ENCODE peak calls at places on chromosomes 7 and 10, in five cellular contexts. G is esophagus squamous epithelium, P is breast epithelium, I is foreskin keratinocyte, C is upper lobe of right lung. U is an unnamed sample.

GRCh38 chr7:904847-905246 is 28.5 kb downstream of the GET4 start:
- DNase-seq in G (no peak), P (no peak), I (no peak), C (no peak), U (no peak)

GRCh38 chr10:130360826-130361311 is 224.7 kb downstream of the GLRX3 start:
- DNase-seq in G (no peak), P (no peak), I (no peak), C (no peak), U (no peak)

GRCh38 chr7:91353923-91354322 is 89.7 kb downstream of the FZD1 start:
- DNase-seq in G (no peak), P (no peak), I (no peak), C (no peak), U (no peak)

GRCh38 chr7:1160665-1161010 is 642 bp upstream of the ZFAND2A start:
- DNase-seq in G (no peak), P (no peak), I (no peak), C (no peak), U (no peak)

GRCh38 chr7:115014794-115015193 is 92.9 kb downstream of the MDFIC start:
- DNase-seq in G (no peak), P (no peak), I (no peak), C (no peak), U (no peak)

GRCh38 chr7:7416031-7416968 is 119.4 kb downstream of the COL28A1 start:
- DNase-seq in G (no peak), P (no peak), I (peak), C (no peak), U (peak)

GRCh38 chr10:72563327-72563932 is 62.4 kb downstream of the MICU1 start:
- DNase-seq in G (no peak), P (no peak), I (no peak), C (no peak), U (peak)

GRCh38 chr7:4745971-4746919 is 29.2 kb upstream of the AP5Z1 start:
- DNase-seq in G (no peak), P (no peak), I (peak), C (no peak), U (peak)

GRCh38 chr7:10919923-10920322 is 53.7 kb upstream of the PHF14 start:
- DNase-seq in G (no peak), P (no peak), I (no peak), C (no peak), U (no peak)

GRCh38 chr10:113959383-113959760 is 84.3 kb upstream of the ADRB1 start:
- DNase-seq in G (no peak), P (no peak), I (no peak), C (no peak), U (no peak)

GRCh38 chr10:106114656-106115186 is 1049.8 kb downstream of the SORCS1 start:
- DNase-seq in G (no peak), P (no peak), I (no peak), C (no peak), U (no peak)

GRCh38 chr7:66183700-66184099 is 21.4 kb upstream of the TPST1 start:
- DNase-seq in G (no peak), P (no peak), I (peak), C (no peak), U (no peak)

GRCh38 chr7:110317699-110318265 is 773.1 kb upstream of the LRRN3 start:
- DNase-seq in G (no peak), P (no peak), I (no peak), C (no peak), U (peak)

GRCh38 chr7:1734331-1734730 is 64.3 kb downstream of the ELFN1 start:
- DNase-seq in G (no peak), P (no peak), I (no peak), C (no peak), U (no peak)

GRCh38 chr7:6705959-6706665 is 635 bp downstream of the ZNF12 start:
- DNase-seq in G (no peak), P (no peak), I (no peak), C (peak), U (peak)

GRCh38 chr10:75612904-75613684 is 181.7 kb downstream of the LRMDA start:
- DNase-seq in G (no peak), P (no peak), I (no peak), C (no peak), U (no peak)

GRCh38 chr7:76423666-76424412 is 911 bp upstream of the ZP3 start:
- DNase-seq in G (no peak), P (no peak), I (no peak), C (no peak), U (no peak)

GRCh38 chr7:118079369-118079768 is 104.6 kb upstream of the LSM8 start:
- DNase-seq in G (no peak), P (no peak), I (no peak), C (no peak), U (no peak)

GRCh38 chr10:1410032-1410431 is 327.3 kb downstream of the ADARB2 start:
- DNase-seq in G (no peak), P (no peak), I (no peak), C (no peak), U (no peak)

GRCh38 chr7:24401628-24402593 is 117.9 kb downstream of the NPY start:
- DNase-seq in G (no peak), P (no peak), I (no peak), C (no peak), U (no peak)

GRCh38 chr7:26233902-26234511 is 32.5 kb downstream of the CBX3 start:
- DNase-seq in G (no peak), P (no peak), I (no peak), C (no peak), U (no peak)
- TF ChIP-seq CTCF in G (no peak), P (no peak), I (no peak), C (no peak), U (no peak)

GRCh38 chr10:126902157-126902556 is 3.1 kb upstream of the DOCK1 start:
- DNase-seq in G (no peak), P (peak), I (peak), C (no peak), U (peak)
- TF ChIP-seq CTCF in G (no peak), P (no peak), I (peak), C (no peak), U (no peak)

GRCh38 chr10:127243490-127244272 is 47.3 kb upstream of the INSYN2A start:
- DNase-seq in G (no peak), P (no peak), I (no peak), C (no peak), U (peak)
- TF ChIP-seq CTCF in G (no peak), P (peak), I (peak), C (peak), U (peak)

GRCh38 chr10:125448596-125448995 is 234.4 kb downstream of the TEX36 start:
- DNase-seq in G (no peak), P (no peak), I (no peak), C (no peak), U (no peak)
- TF ChIP-seq CTCF in G (peak), P (no peak), I (peak), C (peak), U (peak)

GRCh38 chr10:131854579-131855335 is 46.1 kb upstream of the PPP2R2D start:
- DNase-seq in G (no peak), P (peak), I (no peak), C (peak), U (no peak)
- TF ChIP-seq CTCF in G (no peak), P (no peak), I (no peak), C (no peak), U (no peak)

DNA sequence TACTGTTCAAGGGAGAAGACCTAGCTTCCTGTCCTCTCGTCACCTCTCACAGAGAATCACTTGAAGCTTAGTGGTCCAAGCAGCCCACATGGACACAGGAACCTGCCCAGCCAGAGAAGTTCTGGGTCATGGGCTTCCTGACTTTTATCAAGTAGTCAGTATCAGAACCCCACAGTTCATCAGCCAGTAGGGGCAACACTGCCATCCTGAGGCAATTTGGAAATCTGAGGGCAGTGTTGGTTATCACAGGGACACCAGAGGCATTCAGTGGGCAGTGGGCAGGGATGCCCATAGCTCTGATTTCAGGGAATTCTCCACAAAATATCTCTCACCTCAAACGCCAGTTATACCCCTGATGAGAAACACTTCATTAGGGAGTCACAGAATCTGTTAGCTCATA is 22.5 kb upstream of the MGAM2 start:
- DNase-seq in G (no peak), P (no peak), I (no peak), C (no peak), U (no peak)
- TF ChIP-seq CTCF in G (no peak), P (no peak), I (no peak), C (no peak), U (no peak)

GRCh38 chr7:129313282-129313681 is 88.5 kb downstream of the AHCYL2 start:
- DNase-seq in G (no peak), P (no peak), I (no peak), C (no peak), U (no peak)

GRCh38 chr7:129307592-129307991 is 82.8 kb downstream of the AHCYL2 start:
- DNase-seq in G (no peak), P (no peak), I (peak), C (no peak), U (no peak)

GRCh38 chr7:129311429-129311828 is 86.6 kb downstream of the AHCYL2 start:
- DNase-seq in G (no peak), P (no peak), I (no peak), C (no peak), U (no peak)

GRCh38 chr7:129308047-129308446 is 83.2 kb downstream of the AHCYL2 start:
- DNase-seq in G (no peak), P (no peak), I (peak), C (no peak), U (peak)
- TF ChIP-seq CTCF in G (no peak), P (no peak), I (peak), C (no peak), U (no peak)

GRCh38 chr10:46326971-46327370 is 40.2 kb downstream of the ANTXRL start:
- DNase-seq in G (no peak), P (no peak), I (no peak), C (no peak), U (no peak)

GRCh38 chr10:46327685-46328084 is 40.9 kb downstream of the ANTXRL start:
- DNase-seq in G (no peak), P (no peak), I (no peak), C (no peak), U (no peak)

GRCh38 chr10:46326066-46326465 is 39.3 kb downstream of the ANTXRL start:
- DNase-seq in G (no peak), P (no peak), I (no peak), C (no peak), U (no peak)

GRCh38 chr10:46323176-46323575 is 36.4 kb downstream of the ANTXRL start:
- DNase-seq in G (no peak), P (no peak), I (no peak), C (no peak), U (no peak)

GRCh38 chr10:46325021-46325420 is 38.2 kb downstream of the ANTXRL start:
- DNase-seq in G (no peak), P (no peak), I (no peak), C (no peak), U (no peak)
- TF ChIP-seq CTCF in G (peak), P (no peak), I (peak), C (peak), U (peak)

DNA sequence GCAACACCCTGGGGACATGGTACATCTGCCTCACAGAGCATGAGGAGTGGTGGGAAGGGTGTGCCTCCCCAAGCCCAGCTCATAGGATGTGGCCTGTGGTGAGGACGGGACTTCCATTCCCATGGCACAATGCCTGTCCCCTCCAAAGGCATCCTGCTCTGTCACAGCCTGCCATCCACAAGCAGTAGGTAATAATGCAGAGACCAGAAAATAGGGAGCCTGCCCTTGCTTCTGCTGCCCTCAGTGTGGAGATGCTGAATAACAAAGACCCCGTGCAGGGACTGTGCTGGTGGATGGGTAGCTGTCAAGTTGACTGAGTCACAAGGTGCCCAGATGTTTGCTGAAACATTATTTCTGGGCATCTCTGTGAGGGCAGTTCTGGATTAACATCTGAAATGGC is 199.9 kb upstream of the GRB10 start:
- DNase-seq in G (no peak), P (no peak), I (no peak), C (no peak), U (no peak)
- TF ChIP-seq CTCF in G (no peak), P (no peak), I (no peak), C (no peak), U (no peak)

GRCh38 chr7:141675431-141676210 is 26.3 kb downstream of the DENND11 start:
- DNase-seq in G (no peak), P (no peak), I (no peak), C (no peak), U (peak)
- TF ChIP-seq CTCF in G (no peak), P (no peak), I (no peak), C (no peak), U (no peak)